ENCODE peak calls at places on chromosome X, in nine cellular contexts. O, A, N, J, I, P, U, E and Z are unnamed samples. For H3K4me1, the result is how much of the 10 kb centered on the place peaks cover.

GRCh38 chrX:41558531-41558930 is 111.4 kb downstream of the NYX start:
- DNase-seq in P (no peak), A (peak), I (no peak), J (no peak), U (peak), N (no peak), E (peak), O (peak), Z (no peak)

GRCh38 chrX:66601522-66601921 is 37.4 kb downstream of the EDA2R start:
- DNase-seq in E (no peak), O (no peak), N (no peak), J (no peak), I (no peak), U (no peak), A (no peak), P (no peak), Z (no peak)

GRCh38 chrX:394830-395229 is 8.1 kb upstream of the PPP2R3B start:
- DNase-seq in A (no peak), E (no peak), I (no peak), O (no peak), U (no peak), J (no peak), N (no peak), P (no peak), Z (no peak)

GRCh38 chrX:39409246-39409917 is 608.1 kb downstream of the MID1IP1 start:
- DNase-seq in O (no peak), U (peak), J (no peak), A (no peak), N (no peak), P (no peak), E (no peak), I (no peak), Z (no peak)

GRCh38 chrX:125293792-125294780 is 25.6 kb upstream of the TEX13C start:
- DNase-seq in P (no peak), O (no peak), U (no peak), E (no peak), I (no peak), N (no peak), A (peak), J (no peak), Z (no peak)

GRCh38 chrX:99549381-99549780 is 860.7 kb downstream of the PCDH19 start:
- DNase-seq in N (no peak), J (no peak), O (no peak), E (no peak), A (no peak), U (no peak), I (no peak), P (no peak), Z (no peak)

GRCh38 chrX:47321386-47321785 is 49.0 kb upstream of the ZNF157 start:
- DNase-seq in N (peak), E (peak), U (peak), I (no peak), J (peak), A (peak), P (no peak), O (peak), Z (peak)

GRCh38 chrX:10859353-10859752 is 239.0 kb upstream of the MID1 start:
- DNase-seq in U (no peak), E (no peak), A (no peak), P (no peak), J (no peak), O (no peak), N (no peak), I (no peak), Z (no peak)

GRCh38 chrX:21839334-21840198 is at the start of gene MBTPS2:
- DNase-seq in O (peak), J (peak), A (peak), E (peak), I (peak), P (peak), N (peak), U (peak), Z (peak)
- TF ChIP-seq CTCF in O (no peak), J (peak), A (no peak), E (peak), I (peak), P (no peak), N (no peak), U (peak), Z (no peak)

DNA sequence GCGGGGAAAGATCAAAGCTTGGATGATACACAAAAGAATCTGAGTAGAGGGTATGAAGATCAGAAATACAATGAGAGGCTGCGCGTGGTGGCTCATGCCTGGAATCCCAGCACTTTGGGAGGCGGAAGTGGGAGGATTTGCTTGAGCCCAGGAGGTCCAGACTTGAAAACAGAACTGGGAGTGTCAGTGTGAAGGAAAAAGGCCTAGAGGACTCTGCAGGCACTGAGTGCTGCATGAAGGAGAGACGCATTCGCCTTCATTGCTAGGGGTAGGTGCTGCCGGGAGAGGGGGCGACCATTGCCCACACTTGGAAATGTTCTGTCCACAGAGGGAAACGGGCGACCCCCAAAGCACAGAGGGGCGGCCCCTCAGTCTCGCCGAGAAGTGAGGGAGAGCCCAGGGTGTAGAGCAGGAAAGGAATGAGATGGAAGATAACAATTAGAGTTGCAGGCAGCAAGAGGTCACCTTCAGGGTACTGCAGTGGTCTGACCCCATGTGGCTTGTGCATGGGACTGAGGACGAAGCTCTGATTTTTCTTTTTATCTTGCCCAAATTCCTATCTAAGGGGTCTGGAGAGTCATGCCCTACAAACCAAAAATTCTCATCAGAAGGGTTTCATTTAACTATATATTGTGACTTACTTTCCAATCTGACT is 31.8 kb upstream of the ARSD start:
- DNase-seq in J (no peak), O (no peak), U (no peak), A (no peak), P (no peak), N (no peak), E (no peak), I (no peak), Z (no peak)
- H3K4me3 ChIP-seq in J (no peak), O (no peak), U (no peak), A (no peak), P (no peak), N (no peak), E (no peak), I (no peak), Z (no peak)

GRCh38 chrX:119990409-119990994 is 47.0 kb upstream of the NKAP start:
- DNase-seq in N (no peak), J (no peak), O (no peak), A (no peak), I (no peak), E (no peak), U (no peak), P (no peak), Z (no peak)
- H3K4me1 ChIP-seq in N (under half), J (under half), O (under half), A (under half), I (under half), E (under half), U (under half), P (under half), Z (under half)

DNA sequence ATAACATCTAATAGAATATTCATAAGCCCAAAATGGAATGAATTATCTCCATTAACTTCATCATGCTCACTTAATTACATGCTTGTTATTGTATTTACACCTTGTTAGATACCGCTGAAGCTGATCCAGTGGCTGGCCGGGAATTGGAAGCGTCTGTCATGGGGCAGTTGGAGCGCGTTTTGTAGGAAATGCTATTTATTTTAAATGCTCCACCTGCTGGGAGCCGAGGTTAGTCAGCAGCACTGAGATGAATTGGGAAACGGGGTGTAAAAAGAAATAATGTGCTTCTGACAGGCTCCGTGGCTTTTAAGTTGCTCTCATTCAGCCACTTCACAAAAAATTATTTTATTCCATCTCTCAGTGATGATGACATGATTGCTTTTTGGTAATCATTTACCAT is 25.2 kb downstream of the ARX start:
- DNase-seq in A (no peak), I (no peak), E (no peak), U (no peak), O (no peak), N (no peak), P (no peak), J (no peak), Z (no peak)
- TF ChIP-seq CTCF in A (no peak), I (peak), E (no peak), U (no peak), O (no peak), N (no peak), P (no peak), J (no peak), Z (no peak)

GRCh38 chrX:43731086-43731485 is 75.0 kb downstream of the MAOA start:
- DNase-seq in I (no peak), J (no peak), U (no peak), N (no peak), E (no peak), O (no peak), A (no peak), P (no peak), Z (peak)
- H3K4me3 ChIP-seq in I (no peak), J (no peak), U (no peak), N (no peak), E (no peak), O (no peak), A (no peak), P (no peak), Z (no peak)